ENCODE peak calls at places on chromosomes 16 and 17, in six cellular contexts. One of them, this sample, is unnamed.

GRCh38 chr17:35630530-35631148 is 43.5 kb downstream of the AP2B1 start:
- DNase-seq in memory B cell: no peak
- DNase-seq in activated naive CD8-positive, alpha-beta T cell treated with anti-CD3 and anti-CD28 coated beads, Interleukin-2, amount 50 U/mL, for 24 hours: no peak
- DNase-seq in mucosa of gallbladder: no peak
- DNase-seq in hippocampal formation: no peak
- DNase-seq in ecto neural progenitor cell: no peak
- DNase-seq in this sample: no peak

GRCh38 chr17:6686026-6686425 is 27.1 kb downstream of the SLC13A5 start:
- DNase-seq in memory B cell: no peak
- DNase-seq in activated naive CD8-positive, alpha-beta T cell treated with anti-CD3 and anti-CD28 coated beads, Interleukin-2, amount 50 U/mL, for 24 hours: no peak
- DNase-seq in mucosa of gallbladder: no peak
- DNase-seq in hippocampal formation: no peak
- DNase-seq in ecto neural progenitor cell: no peak
- DNase-seq in this sample: no peak

GRCh38 chr17:61159415-61159814 is 240.2 kb upstream of the TBX2 start:
- DNase-seq in memory B cell: no peak
- DNase-seq in activated naive CD8-positive, alpha-beta T cell treated with anti-CD3 and anti-CD28 coated beads, Interleukin-2, amount 50 U/mL, for 24 hours: no peak
- DNase-seq in mucosa of gallbladder: no peak
- DNase-seq in hippocampal formation: no peak
- DNase-seq in ecto neural progenitor cell: no peak
- DNase-seq in this sample: no peak

GRCh38 chr17:9998060-9998459 is 93.0 kb upstream of the RCVRN start:
- DNase-seq in memory B cell: no peak
- DNase-seq in activated naive CD8-positive, alpha-beta T cell treated with anti-CD3 and anti-CD28 coated beads, Interleukin-2, amount 50 U/mL, for 24 hours: no peak
- DNase-seq in mucosa of gallbladder: no peak
- DNase-seq in hippocampal formation: no peak
- DNase-seq in ecto neural progenitor cell: no peak
- DNase-seq in this sample: no peak

GRCh38 chr16:15951852-15952251 is 2.4 kb downstream of the ABCC1 start:
- DNase-seq in memory B cell: no peak
- DNase-seq in activated naive CD8-positive, alpha-beta T cell treated with anti-CD3 and anti-CD28 coated beads, Interleukin-2, amount 50 U/mL, for 24 hours: no peak
- DNase-seq in mucosa of gallbladder: no peak
- DNase-seq in hippocampal formation: no peak
- DNase-seq in ecto neural progenitor cell: no peak
- DNase-seq in this sample: no peak

GRCh38 chr17:16027708-16028584 is 28.3 kb downstream of the TTC19 start:
- DNase-seq in memory B cell: no peak
- DNase-seq in activated naive CD8-positive, alpha-beta T cell treated with anti-CD3 and anti-CD28 coated beads, Interleukin-2, amount 50 U/mL, for 24 hours: peak
- DNase-seq in mucosa of gallbladder: no peak
- DNase-seq in hippocampal formation: no peak
- DNase-seq in ecto neural progenitor cell: no peak
- DNase-seq in this sample: peak

GRCh38 chr17:57528084-57528451 is 217.0 kb downstream of the CCDC182 start:
- DNase-seq in memory B cell: no peak
- DNase-seq in activated naive CD8-positive, alpha-beta T cell treated with anti-CD3 and anti-CD28 coated beads, Interleukin-2, amount 50 U/mL, for 24 hours: no peak
- DNase-seq in mucosa of gallbladder: no peak
- DNase-seq in hippocampal formation: no peak
- DNase-seq in ecto neural progenitor cell: no peak
- DNase-seq in this sample: no peak

GRCh38 chr17:54117452-54117851 is 294.7 kb downstream of the KIF2B start:
- DNase-seq in memory B cell: no peak
- DNase-seq in activated naive CD8-positive, alpha-beta T cell treated with anti-CD3 and anti-CD28 coated beads, Interleukin-2, amount 50 U/mL, for 24 hours: no peak
- DNase-seq in mucosa of gallbladder: no peak
- DNase-seq in hippocampal formation: no peak
- DNase-seq in ecto neural progenitor cell: no peak
- DNase-seq in this sample: no peak

GRCh38 chr17:64024215-64024654 is 3.8 kb upstream of the ICAM2 start:
- DNase-seq in memory B cell: no peak
- DNase-seq in activated naive CD8-positive, alpha-beta T cell treated with anti-CD3 and anti-CD28 coated beads, Interleukin-2, amount 50 U/mL, for 24 hours: no peak
- DNase-seq in mucosa of gallbladder: no peak
- DNase-seq in hippocampal formation: no peak
- DNase-seq in ecto neural progenitor cell: no peak
- DNase-seq in this sample: no peak

GRCh38 chr16:81483064-81483969 is 38.7 kb downstream of the CMIP start:
- DNase-seq in memory B cell: no peak
- DNase-seq in activated naive CD8-positive, alpha-beta T cell treated with anti-CD3 and anti-CD28 coated beads, Interleukin-2, amount 50 U/mL, for 24 hours: no peak
- DNase-seq in mucosa of gallbladder: no peak
- DNase-seq in hippocampal formation: no peak
- DNase-seq in ecto neural progenitor cell: no peak
- DNase-seq in this sample: no peak

GRCh38 chr17:65359016-65359415 is 202.4 kb downstream of the AXIN2 start:
- DNase-seq in memory B cell: no peak
- DNase-seq in activated naive CD8-positive, alpha-beta T cell treated with anti-CD3 and anti-CD28 coated beads, Interleukin-2, amount 50 U/mL, for 24 hours: peak
- DNase-seq in mucosa of gallbladder: no peak
- DNase-seq in hippocampal formation: no peak
- DNase-seq in ecto neural progenitor cell: no peak
- DNase-seq in this sample: peak

GRCh38 chr17:2730764-2731353 is 18.6 kb downstream of the CCDC92B start:
- DNase-seq in memory B cell: no peak
- DNase-seq in activated naive CD8-positive, alpha-beta T cell treated with anti-CD3 and anti-CD28 coated beads, Interleukin-2, amount 50 U/mL, for 24 hours: no peak
- DNase-seq in mucosa of gallbladder: no peak
- DNase-seq in hippocampal formation: no peak
- DNase-seq in ecto neural progenitor cell: no peak
- DNase-seq in this sample: no peak

GRCh38 chr17:58391302-58391984 is 25.9 kb downstream of the RNF43 start:
- DNase-seq in memory B cell: no peak
- DNase-seq in activated naive CD8-positive, alpha-beta T cell treated with anti-CD3 and anti-CD28 coated beads, Interleukin-2, amount 50 U/mL, for 24 hours: no peak
- DNase-seq in mucosa of gallbladder: peak
- DNase-seq in hippocampal formation: no peak
- DNase-seq in ecto neural progenitor cell: no peak
- DNase-seq in this sample: no peak

GRCh38 chr16:72216767-72217166 is 44.8 kb upstream of the PMFBP1 start:
- DNase-seq in memory B cell: no peak
- DNase-seq in activated naive CD8-positive, alpha-beta T cell treated with anti-CD3 and anti-CD28 coated beads, Interleukin-2, amount 50 U/mL, for 24 hours: no peak
- DNase-seq in mucosa of gallbladder: no peak
- DNase-seq in hippocampal formation: no peak
- DNase-seq in ecto neural progenitor cell: no peak
- DNase-seq in this sample: no peak

This sample was measured in activated CD4-positive, alpha-beta memory T cell treated with anti-CD3 and anti-CD28 coated beads for 36 hours.